ENCODE peak calls at places on chromosomes 7 and 10, in six cellular contexts. H is mesendoderm, D is H9, Q is mesenchymal stem cell, B is H1, A is IMR-90. W is an unnamed sample.

GRCh38 chr10:96502561-96503267 is 11.0 kb downstream of the TLL2 start:
- DNase-seq in H (no peak), D (no peak), Q (no peak), B (no peak), A (no peak), W (no peak)

GRCh38 chr10:19968745-19969144 is 152.5 kb downstream of the PLXDC2 start:
- DNase-seq in H (peak; percentile 30), D (no peak), Q (no peak), B (no peak), A (no peak), W (no peak)

GRCh38 chr7:94654764-94655561 is 970 bp downstream of the SGCE start:
- DNase-seq in H (peak; percentile 47), D (peak; percentile 34), Q (peak; percentile 70), B (peak; percentile 51), A (peak; percentile 48), W (peak; percentile 31)

GRCh38 chr7:104529567-104529966 is 201.2 kb downstream of the LHFPL3 start:
- DNase-seq in H (no peak), D (no peak), Q (no peak), B (no peak), A (no peak), W (no peak)

GRCh38 chr10:96512997-96513685 is 585 bp downstream of the TLL2 start:
- DNase-seq in H (no peak), D (peak; percentile 76), Q (peak; percentile 26), B (no peak), A (peak; percentile 11), W (no peak)

GRCh38 chr10:132538031-132538789 is 623 bp downstream of the INPP5A start:
- DNase-seq in H (no peak), D (no peak), Q (no peak), B (no peak), A (no peak), W (no peak)

GRCh38 chr10:11521860-11522259 is 89.6 kb downstream of the USP6NL start:
- DNase-seq in H (no peak), D (no peak), Q (no peak), B (no peak), A (peak; percentile 58), W (no peak)

GRCh38 chr7:11341285-11341944 is 367.7 kb downstream of the PHF14 start:
- DNase-seq in H (peak; percentile 59), D (no peak), Q (peak; percentile 71), B (no peak), A (no peak), W (no peak)

GRCh38 chr7:122884186-122884585 is 2.1 kb downstream of the CADPS2 start:
- DNase-seq in H (no peak), D (no peak), Q (no peak), B (no peak), A (no peak), W (peak; percentile 23)

GRCh38 chr7:158812684-158813083 is 16.6 kb downstream of the ESYT2 start:
- DNase-seq in H (no peak), D (no peak), Q (no peak), B (no peak), A (no peak), W (no peak)

GRCh38 chr10:22054946-22055345 is 51.4 kb upstream of the DNAJC1 start:
- DNase-seq in H (peak; percentile 74), D (no peak), Q (peak; percentile 32), B (no peak), A (no peak), W (no peak)

GRCh38 chr7:22114440-22114981 is 168.8 kb upstream of the CDCA7L start:
- DNase-seq in H (no peak), D (peak; percentile 21), Q (no peak), B (no peak), A (no peak), W (no peak)

GRCh38 chr10:132879408-132880147 is 62.8 kb downstream of the CFAP46 start:
- DNase-seq in H (no peak), D (peak; percentile 66), Q (no peak), B (peak; percentile 79), A (no peak), W (no peak)

GRCh38 chr7:113120647-113121046 is 2.3 kb upstream of the SMIM30 start:
- DNase-seq in H (no peak), D (no peak), Q (peak; percentile 6), B (no peak), A (no peak), W (no peak)

DNA sequence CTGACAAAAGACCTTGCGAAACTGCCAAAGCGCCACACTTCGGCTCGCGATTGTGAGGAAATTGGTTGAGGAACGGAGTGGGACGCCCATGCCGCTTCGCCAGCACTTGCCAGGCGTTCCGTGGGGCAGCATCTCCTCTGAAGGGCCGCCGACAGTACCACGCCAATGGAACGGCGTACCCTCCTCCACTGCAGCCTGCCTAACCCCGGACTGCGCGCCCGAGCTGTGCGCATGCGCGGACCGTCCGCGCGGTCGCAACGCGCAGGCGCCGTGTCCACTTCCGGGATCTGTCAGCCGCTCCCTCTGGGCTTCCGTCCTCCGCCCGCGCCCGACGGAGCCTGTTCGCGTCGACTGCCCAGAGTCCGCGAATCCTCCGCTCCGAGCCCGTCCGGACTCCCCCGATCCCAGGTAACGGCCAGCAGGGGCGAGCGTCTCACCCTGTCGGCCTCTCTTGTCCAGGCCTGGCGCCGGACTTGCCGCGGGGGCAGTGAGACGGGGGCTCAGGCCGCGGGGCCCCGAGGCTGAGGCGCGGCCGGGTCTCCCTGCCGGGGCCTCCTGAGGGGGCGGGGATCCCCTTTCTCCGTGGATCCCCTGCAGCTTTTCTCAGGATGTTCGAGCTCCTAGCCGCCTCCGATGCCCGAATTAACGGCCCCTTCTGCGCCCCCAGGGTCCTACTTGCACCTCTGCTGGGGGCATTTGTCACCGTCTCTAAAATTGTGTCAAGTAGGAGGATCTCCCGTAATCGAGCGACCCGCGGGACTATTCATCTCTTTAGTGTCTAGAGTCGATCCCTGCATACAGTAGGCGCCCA is at the start of gene ARPC1A:
- DNase-seq in H (peak; percentile 97), D (peak; percentile 94), Q (peak; percentile 94), B (peak; percentile 96), A (peak; percentile 91), W (peak; percentile 93)
- H2BK15ac ChIP-seq in H (no peak within 1 kb of the TSS), D (no peak within 1 kb of the TSS), Q (peak within 1 kb of the TSS; percentile 44), B (no peak within 1 kb of the TSS), A (no peak within 1 kb of the TSS), W (no peak within 1 kb of the TSS)

DNA sequence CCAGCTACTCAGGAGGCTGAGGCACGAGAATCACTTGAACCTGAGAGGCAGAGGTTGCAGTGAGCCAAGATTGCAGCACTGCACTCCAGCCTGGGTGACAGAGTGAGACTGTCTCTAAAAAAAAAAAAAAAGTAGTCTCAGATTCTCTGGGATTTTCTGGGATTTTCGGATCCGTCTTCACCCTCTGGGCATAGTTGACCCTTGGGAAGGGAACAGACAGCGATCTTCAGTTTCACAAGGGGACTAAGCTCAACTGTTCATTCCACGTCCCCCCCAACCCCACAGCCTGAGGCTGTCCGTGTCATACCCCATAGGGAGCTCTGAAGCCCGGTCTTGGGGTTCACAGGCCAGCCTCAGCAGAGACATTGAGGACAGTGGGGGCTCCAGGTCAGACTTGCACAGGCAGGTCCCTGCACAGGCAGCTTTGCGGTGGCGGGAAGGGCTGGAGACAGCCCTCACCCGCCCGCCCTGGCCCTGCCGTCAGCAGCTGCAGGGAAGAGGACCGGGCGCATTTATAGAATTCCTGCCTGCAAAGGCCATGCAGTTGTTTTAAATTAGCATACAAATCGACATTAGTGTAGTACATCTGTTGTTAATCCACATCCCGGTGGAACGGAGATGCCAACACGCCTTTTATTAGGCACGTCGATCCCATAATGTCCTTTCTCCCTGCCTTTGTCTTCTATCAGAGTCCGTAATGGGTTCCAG is 123.5 kb downstream of the COL26A1 start:
- DNase-seq in H (peak; percentile 87), D (peak; percentile 85), Q (no peak), B (peak; percentile 68), A (no peak), W (no peak)
- H2BK5ac ChIP-seq in H (no peak overlapping the region), D (no peak overlapping the region), Q (no peak overlapping the region), B (peak overlapping the region; percentile 66), A (no peak overlapping the region), W (no peak overlapping the region)

GRCh38 chr7:36977878-36978277 is 253.6 kb upstream of the AOAH start:
- DNase-seq in H (no peak), D (no peak), Q (no peak), B (no peak), A (no peak), W (no peak)
- H2AK5ac ChIP-seq in H (no peak overlapping the region), D (no peak overlapping the region), Q (no peak overlapping the region), B (no peak overlapping the region), A (no peak overlapping the region), W (no peak overlapping the region)

DNA sequence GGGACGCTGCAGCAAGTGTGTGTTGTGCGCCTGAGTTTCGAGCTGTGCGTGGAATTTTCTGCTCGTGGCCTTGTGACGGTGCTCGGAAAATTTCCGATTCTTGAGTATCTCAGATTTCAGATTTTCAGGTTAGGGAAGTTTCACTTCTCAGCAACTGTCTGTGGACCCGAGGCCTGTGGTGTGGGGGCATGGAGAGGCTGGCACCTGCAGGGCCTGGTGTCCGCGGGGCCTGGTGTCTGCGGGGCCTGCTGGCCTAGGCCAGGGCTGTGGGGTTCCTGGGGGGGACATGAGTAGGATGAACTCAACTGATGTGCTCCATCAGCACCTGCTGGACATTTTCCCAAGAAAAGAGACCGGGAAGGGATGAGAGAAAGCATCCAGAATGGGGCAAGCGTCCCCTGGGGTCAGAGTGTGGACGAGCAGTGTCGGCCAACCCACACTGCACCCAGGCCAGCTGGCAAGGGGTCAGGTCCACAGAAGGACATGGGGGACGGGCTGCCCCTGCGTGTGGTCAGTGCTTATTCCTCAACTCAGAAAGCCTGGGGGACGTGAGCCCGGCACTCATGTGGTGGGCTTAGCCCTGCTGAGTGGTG is 31.3 kb upstream of the SHH start:
- DNase-seq in H (no peak), D (no peak), Q (no peak), B (no peak), A (no peak), W (no peak)
- H2BK15ac ChIP-seq in H (no peak overlapping the region), D (no peak overlapping the region), Q (no peak overlapping the region), B (no peak overlapping the region), A (no peak overlapping the region), W (no peak overlapping the region)

DNA sequence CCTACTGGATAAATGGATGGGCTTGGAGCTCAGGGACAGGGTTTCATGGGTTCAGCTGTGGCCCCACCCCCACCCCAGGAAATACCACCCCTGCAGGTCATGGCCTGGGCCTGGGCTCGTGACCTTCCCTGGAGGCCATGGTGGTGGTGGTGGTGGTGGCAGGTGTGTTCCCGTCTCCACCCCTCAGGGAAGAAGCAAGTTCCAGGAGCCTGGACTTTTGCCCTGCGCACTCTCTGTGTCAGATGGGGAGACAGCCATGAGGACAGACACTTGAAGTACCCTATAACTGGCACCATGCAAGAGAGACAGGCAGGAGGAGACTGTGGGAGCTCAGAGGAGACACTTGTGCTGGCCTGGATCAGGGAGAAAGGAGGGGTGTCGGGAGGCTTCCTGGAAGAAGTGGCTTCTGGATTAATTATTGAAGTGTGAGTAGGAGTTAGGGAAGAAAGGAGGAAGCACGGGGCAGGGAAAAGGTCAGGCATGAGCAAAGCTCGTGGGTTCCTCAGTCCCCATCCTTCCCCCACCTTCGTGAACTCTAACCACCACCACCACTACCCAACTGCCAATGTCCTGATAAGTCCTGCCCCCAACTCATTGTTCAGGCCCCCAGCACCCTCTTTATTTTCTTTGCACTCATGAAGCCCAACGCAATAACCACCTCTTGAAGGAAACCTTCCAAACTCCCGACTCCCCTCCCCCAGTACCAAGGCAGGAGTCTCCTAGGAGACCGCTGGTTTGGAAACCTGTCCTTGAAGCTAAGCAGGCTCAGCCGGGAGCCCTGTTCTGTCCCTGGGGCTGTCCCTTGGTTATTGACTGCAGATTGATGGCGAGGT is 8.9 kb downstream of the SH2B2 start:
- DNase-seq in H (peak; percentile 21), D (no peak), Q (no peak), B (no peak), A (no peak), W (no peak)
- H2BK5ac ChIP-seq in H (no peak overlapping the region), D (no peak overlapping the region), Q (no peak overlapping the region), B (peak overlapping the region; percentile 3), A (no peak overlapping the region), W (no peak overlapping the region)